ENCODE peak calls at places on chromosomes 3 and 15, in eight cellular contexts. F is aorta, V is SK-N-SH, N is kidney, J is left ventricle myocardium inferior, X is ovary, H is GM23338, O is uterus. S is an unnamed sample.
A peak's percentile ranks its signal among the peaks of the same experiment; 100 is the strongest.

GRCh38 chr3:8336456-8336855 is 165.2 kb upstream of the LMCD1 start:
- DNase-seq in O (no peak), H (peak; percentile 67), F (no peak), V (no peak), J (no peak), N (no peak), X (no peak), S (no peak)

GRCh38 chr3:134474956-134475355 is 10.8 kb downstream of the ANAPC13 start:
- DNase-seq in O (no peak), X (no peak), N (no peak), V (no peak), J (no peak), F (no peak), H (no peak), S (no peak)

GRCh38 chr3:96806336-96806735 is 8.1 kb upstream of the EPHA6 start:
- DNase-seq in N (no peak), F (no peak), H (no peak), V (no peak), J (no peak), O (no peak), X (no peak), S (no peak)

GRCh38 chr3:124529826-124530571 is 200.3 kb upstream of the UMPS start:
- DNase-seq in V (no peak), J (no peak), F (no peak), H (peak; percentile 63), X (no peak), N (no peak), O (no peak), S (no peak)

GRCh38 chr3:85081191-85081895 is 122.6 kb downstream of the CADM2 start:
- DNase-seq in H (peak; percentile 45), V (no peak), O (no peak), F (no peak), N (no peak), X (no peak), J (no peak), S (no peak)

GRCh38 chr3:43893721-43894120 is 203.0 kb downstream of the ABHD5 start:
- DNase-seq in X (no peak), N (no peak), O (no peak), F (no peak), J (no peak), V (no peak), H (no peak), S (no peak)

GRCh38 chr15:63076136-63077005 is 33.8 kb downstream of the TPM1 start:
- DNase-seq in F (no peak), H (peak; percentile 86), X (peak; percentile 30), J (no peak), O (no peak), N (no peak), V (no peak), S (no peak)

GRCh38 chr3:45929042-45929679 is 14.1 kb upstream of the CXCR6 start:
- DNase-seq in O (no peak), F (no peak), X (no peak), H (peak; percentile 64), V (peak; percentile 84), N (no peak), J (no peak), S (no peak)

GRCh38 chr3:8371085-8371551 is 130.5 kb upstream of the LMCD1 start:
- DNase-seq in X (no peak), F (no peak), O (no peak), H (no peak), N (peak; percentile 66), V (no peak), J (no peak), S (no peak)

GRCh38 chr3:11919390-11919789 is 72.7 kb upstream of the TAMM41 start:
- DNase-seq in F (no peak), V (no peak), N (no peak), J (no peak), X (no peak), H (peak; percentile 51), O (no peak), S (no peak)

DNA sequence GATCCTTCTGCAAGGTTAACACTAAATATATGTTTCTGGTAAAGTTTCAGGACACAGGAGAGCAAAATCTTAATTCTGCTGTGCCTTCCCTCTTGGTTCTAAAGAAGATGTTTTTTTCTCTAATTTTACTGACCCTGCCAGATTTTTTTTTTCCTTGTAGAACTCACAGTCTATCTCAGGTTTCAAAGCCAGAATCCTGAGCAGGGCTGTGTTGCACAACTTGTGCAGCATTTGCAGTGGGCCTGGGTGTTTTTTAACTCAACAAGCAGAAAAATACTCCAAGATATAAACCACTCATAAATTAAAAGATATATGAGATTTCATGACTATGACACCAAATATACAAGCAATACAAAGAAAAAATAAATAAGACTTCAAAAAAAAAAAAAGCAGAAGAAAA is 40.2 kb upstream of the ARF4 start:
- DNase-seq in V (no peak), O (no peak), H (no peak), N (no peak), J (no peak), X (no peak), F (no peak), S (no peak)
- H3K36me3 ChIP-seq in V (peaks cover 46% of the 10 kb centered on the region), O (no peaks in the 10 kb centered on the region), H (peaks cover 8% of the 10 kb centered on the region), N (peaks cover 10% of the 10 kb centered on the region), J (peaks cover 97% of the 10 kb centered on the region), X (no peaks in the 10 kb centered on the region), F (peaks cover 3% of the 10 kb centered on the region), S (peaks cover 84% of the 10 kb centered on the region)

GRCh38 chr15:78541744-78542034 is 1.4 kb downstream of the PSMA4 start:
- DNase-seq in J (no peak), H (no peak), N (no peak), O (no peak), X (no peak), V (no peak), F (no peak), S (no peak)
- H3K27ac ChIP-seq in J (no peak overlapping the region), H (no peak overlapping the region), N (no peak overlapping the region), O (no peak overlapping the region), X (no peak overlapping the region), V (peak overlapping the region; percentile 97), F (no peak overlapping the region), S (peak overlapping the region; percentile 94)

GRCh38 chr15:92818658-92819311 is 81.3 kb upstream of the CHD2 start:
- DNase-seq in X (no peak), O (no peak), N (no peak), J (no peak), H (no peak), V (no peak), F (no peak), S (no peak)
- H3K4me3 ChIP-seq in X (no peak overlapping the region), O (no peak overlapping the region), N (peak overlapping the region; percentile 59), J (peak overlapping the region; percentile 59), H (peak overlapping the region; percentile 46), V (no peak overlapping the region), F (no peak overlapping the region), S (peak overlapping the region; percentile 43)

GRCh38 chr15:59194639-59195325 is 11.9 kb upstream of the LDHAL6B start:
- DNase-seq in V (no peak), O (no peak), X (no peak), J (no peak), H (no peak), F (no peak), N (no peak), S (no peak)
- H3K36me3 ChIP-seq in V (peaks cover 11% of the 10 kb centered on the region), O (no peaks in the 10 kb centered on the region), X (no peaks in the 10 kb centered on the region), J (peaks cover 78% of the 10 kb centered on the region), H (peaks cover 11% of the 10 kb centered on the region), F (peaks cover 6% of the 10 kb centered on the region), N (peaks cover 25% of the 10 kb centered on the region), S (peaks cover 73% of the 10 kb centered on the region)

GRCh38 chr15:72272997-72273352 is 621 bp upstream of the PARP6 start:
- DNase-seq in X (no peak), V (no peak), J (no peak), O (no peak), H (no peak), N (no peak), F (no peak), S (no peak)

GRCh38 chr15:72269739-72270138 is 2.6 kb downstream of the PARP6 start:
- DNase-seq in X (no peak), H (no peak), N (no peak), J (no peak), V (no peak), O (no peak), F (no peak), S (no peak)

GRCh38 chr15:72272213-72272996 is at the start of gene PARP6:
- DNase-seq in O (peak; percentile 98), F (peak; percentile 100), J (peak; percentile 99), N (peak; percentile 100), X (peak; percentile 99), V (peak; percentile 99), H (peak; percentile 98), S (peak; percentile 100)

GRCh38 chr15:72271895-72272212 is 500 bp downstream of the PARP6 start:
- DNase-seq in N (no peak), J (no peak), O (no peak), V (no peak), X (no peak), F (no peak), H (peak; percentile 48), S (no peak)

GRCh38 chr15:72271221-72271620 is 1.1 kb downstream of the PARP6 start:
- DNase-seq in N (no peak), H (no peak), V (no peak), X (no peak), O (no peak), F (no peak), J (no peak), S (no peak)
- H3K27ac ChIP-seq in N (no peak overlapping the region), H (no peak overlapping the region), V (no peak overlapping the region), X (no peak overlapping the region), O (peak overlapping the region; percentile 98), F (no peak overlapping the region), J (no peak overlapping the region), S (peak overlapping the region; percentile 87)

S was measured in tibial artery.